ENCODE peak calls at places on chromosomes 11 and 22, in four cellular contexts. K, P, O and W are unnamed samples.

GRCh38 chr11:40125054-40125453 is 1334.4 kb downstream of the LRRC4C start:
- DNase-seq in P (no peak), K (no peak), O (no peak), W (no peak)

GRCh38 chr11:122180435-122180834 is 64.4 kb upstream of the BLID start:
- DNase-seq in O (no peak), K (no peak), P (no peak), W (no peak)

GRCh38 chr11:7672960-7673723 is at the start of gene CYB5R2:
- DNase-seq in K (peak), P (no peak), O (no peak), W (no peak)

GRCh38 chr22:46471901-46472721 is 65.3 kb downstream of the CELSR1 start:
- DNase-seq in O (no peak), K (no peak), P (no peak), W (no peak)

GRCh38 chr11:109963101-109963500 is 130.1 kb upstream of the ZC3H12C start:
- DNase-seq in K (no peak), P (no peak), O (no peak), W (no peak)

GRCh38 chr11:47913569-47914244 is 65.6 kb upstream of the NUP160 start:
- DNase-seq in O (no peak), K (peak), P (no peak), W (no peak)

GRCh38 chr11:61983419-61983818 is 16.0 kb upstream of the FTH1 start:
- DNase-seq in O (no peak), K (no peak), P (no peak), W (no peak)

GRCh38 chr11:118928108-118928869 is 2.6 kb upstream of the BCL9L start:
- DNase-seq in K (peak), P (peak), O (peak), W (peak)

GRCh38 chr11:118939948-118940598 is 14.3 kb upstream of the BCL9L start:
- DNase-seq in K (peak), P (no peak), O (no peak), W (no peak)

GRCh38 chr11:12134239-12134590 is 23.8 kb downstream of the MICAL2 start:
- DNase-seq in P (no peak), O (no peak), K (no peak), W (no peak)

GRCh38 chr11:6734616-6735015 is 37.2 kb downstream of the OR2AG2 start:
- DNase-seq in O (no peak), P (no peak), K (no peak), W (no peak)

GRCh38 chr11:134355656-134356055 is 23.9 kb downstream of the GLB1L2 start:
- DNase-seq in O (no peak), P (no peak), K (peak), W (no peak)

GRCh38 chr11:123328281-123328680 is 101.8 kb upstream of the GRAMD1B start:
- DNase-seq in K (no peak), P (no peak), O (no peak), W (no peak)

GRCh38 chr11:71106671-71107070 is 145.7 kb downstream of the SHANK2 start:
- DNase-seq in P (no peak), O (no peak), K (no peak), W (no peak)

GRCh38 chr22:39123811-39124668 is 27.0 kb downstream of the APOBEC3H start:
- DNase-seq in P (no peak), O (no peak), K (no peak), W (no peak)

GRCh38 chr22:46829140-46829891 is 66.9 kb downstream of the TBC1D22A start:
- DNase-seq in K (no peak), O (no peak), P (no peak), W (no peak)

GRCh38 chr11:1753426-1754305 is 3.3 kb upstream of the IFITM10 start:
- DNase-seq in P (no peak), O (no peak), K (no peak), W (no peak)

GRCh38 chr11:113663567-113663966 is 42.5 kb downstream of the TMPRSS5 start:
- DNase-seq in P (no peak), O (no peak), K (peak), W (no peak)

GRCh38 chr22:24330636-24331035 is 60.0 kb downstream of the SPECC1L start:
- DNase-seq in K (no peak), P (no peak), O (no peak), W (no peak)

GRCh38 chr11:102580185-102580951 is 44.8 kb downstream of the MMP20 start:
- DNase-seq in P (no peak), O (no peak), K (no peak), W (no peak)

GRCh38 chr11:2930705-2931415 is 1.6 kb upstream of the PHLDA2 start:
- DNase-seq in K (peak), O (peak), P (peak), W (peak)

GRCh38 chr11:130675456-130675855 is 227.0 kb downstream of the ADAMTS15 start:
- DNase-seq in K (no peak), P (no peak), O (no peak), W (no peak)

GRCh38 chr11:101441747-101442146 is 142.1 kb downstream of the TRPC6 start:
- DNase-seq in P (no peak), K (no peak), O (no peak), W (no peak)

GRCh38 chr11:122050021-122050710 is 65.8 kb downstream of the BLID start:
- DNase-seq in O (no peak), P (no peak), K (no peak), W (no peak)

GRCh38 chr11:92681606-92682005 is 287.8 kb upstream of the MTNR1B start:
- DNase-seq in O (no peak), P (no peak), K (no peak), W (no peak)

GRCh38 chr11:109946322-109946846 is 146.8 kb upstream of the ZC3H12C start:
- DNase-seq in K (peak), O (peak), P (peak), W (peak)

GRCh38 chr11:16605440-16605970 is 132.9 kb upstream of the C11orf58 start:
- DNase-seq in P (no peak), K (peak), O (no peak), W (no peak)

GRCh38 chr11:133898031-133898769 is 52.9 kb upstream of the SPATA19 start:
- DNase-seq in O (no peak), K (no peak), P (no peak), W (no peak)

GRCh38 chr11:78216571-78217287 is 28.0 kb downstream of the USP35 start:
- DNase-seq in O (no peak), P (no peak), K (peak), W (no peak)
- TF ChIP-seq GABPA in O (no peak), P (no peak), K (no peak), W (no peak)

GRCh38 chr22:37197451-37198289 is 9.6 kb upstream of the C1QTNF6 start:
- DNase-seq in O (no peak), K (no peak), P (peak), W (no peak)
- TF ChIP-seq GABPA in O (no peak), K (no peak), P (no peak), W (no peak)

DNA sequence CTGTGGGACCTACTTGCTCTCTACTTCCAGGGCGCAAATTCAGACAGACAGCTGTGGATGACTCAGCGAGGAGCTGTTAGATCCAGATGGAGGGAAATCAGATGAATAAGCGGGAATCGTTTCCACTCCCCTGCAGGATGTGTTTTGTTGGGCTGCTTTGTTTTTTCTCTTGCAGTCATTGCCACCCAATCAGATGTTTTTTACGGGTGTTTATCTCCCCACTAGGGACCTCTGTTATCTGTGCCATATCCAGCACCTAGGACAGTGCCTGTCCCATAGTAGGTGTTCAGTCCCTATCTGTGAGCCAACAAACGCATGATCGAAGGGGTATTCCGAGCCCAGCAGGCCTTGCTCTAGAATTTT is 51.1 kb upstream of the PARVG start:
- DNase-seq in P (no peak), O (no peak), K (peak), W (no peak)
- TF ChIP-seq GABPA in P (no peak), O (no peak), K (no peak), W (no peak)

GRCh38 chr22:28898233-28898629 is 14.9 kb downstream of the ZNRF3 start:
- DNase-seq in P (no peak), O (no peak), K (no peak), W (no peak)
- TF ChIP-seq GABPA in P (no peak), O (no peak), K (no peak), W (no peak)

GRCh38 chr11:3959015-3959917 is 103.8 kb downstream of the STIM1 start:
- DNase-seq in K (peak), O (no peak), P (peak), W (no peak)
- TF ChIP-seq GABPA in K (no peak), O (no peak), P (no peak), W (no peak)

GRCh38 chr11:36499325-36499724 is 10.7 kb downstream of the TRAF6 start:
- DNase-seq in K (no peak), P (no peak), O (no peak), W (no peak)

GRCh38 chr11:36498721-36499120 is 11.4 kb downstream of the TRAF6 start:
- DNase-seq in P (no peak), O (no peak), K (no peak), W (no peak)

GRCh38 chr11:36500315-36500721 is 9.8 kb downstream of the TRAF6 start:
- DNase-seq in P (no peak), O (no peak), K (no peak), W (no peak)

DNA sequence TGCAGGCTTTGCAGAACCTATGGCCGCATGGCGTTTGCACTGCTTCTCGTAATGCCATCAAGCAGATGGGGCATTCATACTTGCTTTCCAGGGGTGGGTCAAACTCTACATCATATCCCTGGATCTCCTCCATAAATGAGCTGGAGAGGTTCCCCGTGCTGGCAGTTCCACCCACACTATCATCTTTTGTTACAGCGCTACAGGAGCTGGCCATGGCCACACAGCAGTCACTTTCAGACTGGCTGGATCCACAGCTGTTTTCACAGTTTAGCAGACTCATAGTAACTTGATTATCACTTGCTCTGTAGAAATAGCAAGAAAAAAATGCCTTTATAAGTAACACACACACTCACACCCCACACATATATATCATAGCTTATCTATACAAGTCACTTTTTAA is 8.8 kb downstream of the TRAF6 start:
- DNase-seq in O (no peak), K (no peak), P (no peak), W (no peak)
- TF ChIP-seq GABPA in O (no peak), K (no peak), P (no peak), W (no peak)

GRCh38 chr22:42384506-42384905 is 47.7 kb downstream of the NFAM1 start:
- DNase-seq in K (no peak), O (no peak), P (no peak), W (no peak)

GRCh38 chr22:42385691-42386090 is 46.5 kb downstream of the NFAM1 start:
- DNase-seq in O (no peak), K (no peak), P (no peak), W (no peak)

GRCh38 chr22:42387631-42388030 is 44.6 kb downstream of the NFAM1 start:
- DNase-seq in P (no peak), K (no peak), O (no peak), W (no peak)

GRCh38 chr22:42389137-42389536 is 43.1 kb downstream of the NFAM1 start:
- DNase-seq in P (no peak), O (no peak), K (no peak), W (no peak)

DNA sequence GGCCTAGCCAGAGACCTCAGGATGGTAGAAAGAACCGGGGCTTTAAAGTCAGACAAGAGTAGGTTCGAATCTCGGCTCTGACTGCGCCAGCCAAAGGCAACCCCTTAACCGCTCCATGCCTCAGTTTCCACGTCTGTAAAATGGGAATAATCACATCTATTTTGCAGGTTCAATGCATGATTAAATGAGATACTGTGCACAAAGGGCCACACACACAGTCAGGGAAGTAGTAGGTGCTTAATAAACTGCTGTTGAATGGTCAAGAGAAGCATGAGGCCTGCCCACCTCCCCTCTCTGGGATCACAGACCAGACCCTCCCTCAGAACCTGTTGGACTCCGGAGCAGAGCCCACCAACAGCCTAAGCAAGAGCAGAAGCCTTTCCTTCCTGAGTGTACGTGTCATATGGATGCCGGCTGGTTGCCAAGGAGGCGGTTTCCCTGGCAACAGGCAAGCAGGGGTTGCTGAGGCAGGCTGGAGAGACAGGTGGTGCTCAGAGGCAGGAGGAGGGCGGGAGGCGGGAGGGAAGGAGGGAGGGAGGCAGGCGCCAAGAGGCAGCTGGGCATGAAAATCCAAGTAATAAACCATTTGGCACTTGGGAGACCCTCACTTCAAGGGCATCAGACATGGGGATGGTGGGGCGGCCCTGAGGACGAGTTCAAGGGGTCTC is 43.9 kb downstream of the NFAM1 start:
- DNase-seq in O (no peak), K (peak), P (no peak), W (no peak)
- TF ChIP-seq GABPA in O (no peak), K (no peak), P (no peak), W (no peak)

GRCh38 chr11:59787816-59788215 is 22.8 kb downstream of the MRPL16 start:
- DNase-seq in K (no peak), O (no peak), P (no peak), W (no peak)
- TF ChIP-seq GABPA in K (no peak), O (no peak), P (no peak), W (no peak)

DNA sequence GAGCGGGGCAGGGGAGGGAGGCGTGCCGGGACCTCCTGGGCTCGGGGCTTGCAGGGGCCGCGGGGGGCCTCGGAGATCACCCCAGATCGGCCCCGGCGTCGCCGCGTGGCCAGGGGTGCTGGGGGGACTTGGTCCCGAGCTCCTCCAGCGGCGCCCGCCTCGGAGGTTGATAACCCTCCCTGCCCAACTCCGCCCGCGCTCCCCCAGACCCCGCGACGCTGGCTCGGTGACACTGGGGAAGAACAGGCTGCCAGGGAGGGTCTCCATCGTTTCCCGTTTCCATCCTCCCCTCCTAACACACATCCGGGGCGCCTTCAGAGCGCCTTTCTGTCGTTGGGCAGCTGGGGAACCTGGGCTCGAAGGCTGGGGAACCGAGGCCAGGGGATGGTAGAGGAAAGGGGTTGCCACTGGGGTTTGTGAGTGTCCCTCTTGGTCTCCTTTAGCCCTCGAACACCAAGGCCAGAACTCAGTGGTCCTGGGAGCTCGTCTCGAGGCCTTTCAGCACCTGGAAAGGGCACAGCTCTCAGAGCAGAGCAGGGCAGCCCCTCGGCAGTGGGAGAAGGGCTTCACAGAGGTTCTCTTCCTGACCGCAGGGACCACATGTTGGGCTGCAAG is 431 bp downstream of the SLC37A2 start:
- DNase-seq in O (no peak), P (no peak), K (no peak), W (peak)
- TF ChIP-seq GABPA in O (no peak), P (no peak), K (no peak), W (no peak)

GRCh38 chr11:73114835-73115220 is 27.3 kb downstream of the FCHSD2 start:
- DNase-seq in O (no peak), P (no peak), K (no peak), W (no peak)

GRCh38 chr11:73113426-73113825 is 28.7 kb downstream of the FCHSD2 start:
- DNase-seq in K (no peak), P (no peak), O (no peak), W (no peak)

GRCh38 chr11:73114110-73114834 is 27.8 kb downstream of the FCHSD2 start:
- DNase-seq in P (no peak), O (no peak), K (no peak), W (no peak)
- TF ChIP-seq GABPA in P (no peak), O (no peak), K (no peak), W (no peak)